ENCODE peak calls at places on chromosomes 12 and 14, in five cellular contexts. P, R, J, T and X are unnamed samples.

GRCh38 chr12:31562594-31563328 is 28.2 kb downstream of the DENND5B start:
- DNase-seq in P (no peak), R (no peak), J (no peak), T (no peak), X (no peak)

GRCh38 chr12:116582610-116583009 is 23.4 kb downstream of the MAP1LC3B2 start:
- DNase-seq in P (no peak), R (no peak), J (peak), T (no peak), X (no peak)

GRCh38 chr14:43105305-43105704 is 1401.8 kb downstream of the FSCB start:
- DNase-seq in P (no peak), R (no peak), J (no peak), T (no peak), X (no peak)

GRCh38 chr12:119914666-119915065 is 37.5 kb upstream of the CIT start:
- DNase-seq in P (no peak), R (no peak), J (no peak), T (no peak), X (peak)

GRCh38 chr12:64682572-64683277 is 72.4 kb downstream of the RASSF3 start:
- DNase-seq in P (no peak), R (no peak), J (no peak), T (peak), X (no peak)

GRCh38 chr14:96863327-96863985 is 66.3 kb downstream of the VRK1 start:
- DNase-seq in P (no peak), R (no peak), J (no peak), T (peak), X (no peak)

GRCh38 chr14:69712637-69713088 is 54.3 kb upstream of the SRSF5 start:
- DNase-seq in P (peak), R (peak), J (peak), T (peak), X (peak)

GRCh38 chr14:71725802-71726638 is 206.2 kb upstream of the RGS6 start:
- DNase-seq in P (peak), R (peak), J (no peak), T (no peak), X (peak)

GRCh38 chr12:60977966-60978365 is 1282.2 kb upstream of the USP15 start:
- DNase-seq in P (peak), R (peak), J (no peak), T (peak), X (peak)

GRCh38 chr14:54226103-54226502 is 170.7 kb upstream of the CDKN3 start:
- DNase-seq in P (peak), R (peak), J (no peak), T (no peak), X (peak)

GRCh38 chr14:100263141-100263540 is 24.2 kb downstream of the YY1 start:
- DNase-seq in P (no peak), R (no peak), J (no peak), T (no peak), X (no peak)

GRCh38 chr12:104357431-104357952 is 54.0 kb downstream of the EID3 start:
- DNase-seq in P (no peak), R (peak), J (no peak), T (no peak), X (no peak)

GRCh38 chr12:66107451-66107915 is 23.1 kb downstream of the LLPH start:
- DNase-seq in P (peak), R (peak), J (no peak), T (peak), X (peak)

GRCh38 chr14:101559624-101560533 is 1.4 kb upstream of the DIO3 start:
- DNase-seq in P (no peak), R (no peak), J (peak), T (peak), X (no peak)

GRCh38 chr12:89493650-89494302 is 30.8 kb downstream of the GALNT4 start:
- DNase-seq in P (no peak), R (no peak), J (no peak), T (no peak), X (no peak)

GRCh38 chr12:47742253-47742825 is 16.3 kb downstream of the RAPGEF3 start:
- DNase-seq in P (no peak), R (peak), J (peak), T (peak), X (peak)

GRCh38 chr14:28704153-28704552 is 62.4 kb upstream of the FOXG1 start:
- DNase-seq in P (peak), R (peak), J (no peak), T (no peak), X (peak)

DNA sequence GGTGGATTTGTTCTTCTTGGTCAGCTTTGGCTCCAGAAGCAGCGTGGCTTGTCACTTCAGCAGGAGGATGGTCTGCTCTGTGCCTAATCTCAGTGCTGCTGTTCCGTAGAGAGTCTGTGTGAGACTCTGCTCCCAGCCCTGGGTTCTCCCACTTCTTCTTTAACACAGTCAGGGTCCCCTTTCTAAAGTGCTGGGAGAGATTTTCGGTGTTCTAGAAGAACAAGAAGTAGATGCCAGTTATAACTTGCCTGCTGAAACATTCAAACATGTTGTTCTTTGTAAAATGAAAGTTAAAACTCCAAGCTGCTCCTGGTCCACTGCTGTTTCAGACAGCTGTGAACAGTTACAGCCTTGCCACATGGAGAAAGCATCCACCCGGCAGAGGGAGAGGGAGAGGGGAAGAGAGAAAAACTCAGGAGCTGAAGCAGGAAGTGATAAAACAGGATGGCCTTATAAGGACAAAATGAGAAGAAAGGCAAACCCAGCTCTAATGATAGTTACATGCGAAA is 55.2 kb upstream of the CERS5 start:
- DNase-seq in P (peak), R (peak), J (no peak), T (peak), X (peak)
- TF ChIP-seq CTCF in P (peak), R (peak), J (peak), T (peak), X (peak)

GRCh38 chr12:48960834-48961233 is 3.5 kb upstream of the ARF3 start:
- DNase-seq in P (no peak), R (no peak), J (no peak), T (no peak), X (no peak)

GRCh38 chr12:48954781-48955501 is 2.3 kb downstream of the ARF3 start:
- DNase-seq in P (no peak), R (no peak), J (no peak), T (no peak), X (no peak)

GRCh38 chr12:48957141-48958048 is at the start of gene ARF3:
- DNase-seq in P (peak), R (peak), J (peak), T (peak), X (peak)

GRCh38 chr12:48956279-48957140 is 777 bp downstream of the ARF3 start:
- DNase-seq in P (peak), R (peak), J (peak), T (peak), X (peak)

DNA sequence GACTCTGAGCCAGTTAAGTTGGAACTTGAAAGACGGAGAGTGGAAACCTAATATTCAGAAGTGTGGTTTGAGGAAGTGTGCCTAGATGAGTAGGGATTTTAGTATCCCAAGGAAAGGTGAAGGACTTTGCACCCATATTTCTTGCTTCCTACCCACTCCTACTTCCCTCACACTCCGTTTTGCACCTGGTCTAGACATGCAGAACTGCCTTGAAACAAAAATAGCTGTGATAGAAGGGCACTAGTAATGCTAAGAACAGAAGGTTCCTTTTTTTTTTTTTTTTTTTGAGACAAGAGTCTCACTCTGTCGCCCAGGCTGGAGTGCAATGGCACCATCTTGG is 732 bp upstream of the ARF3 start:
- DNase-seq in P (no peak), R (no peak), J (no peak), T (no peak), X (no peak)
- H3K4me3 ChIP-seq in P (peak), R (no peak), J (peak), T (peak), X (peak)

DNA sequence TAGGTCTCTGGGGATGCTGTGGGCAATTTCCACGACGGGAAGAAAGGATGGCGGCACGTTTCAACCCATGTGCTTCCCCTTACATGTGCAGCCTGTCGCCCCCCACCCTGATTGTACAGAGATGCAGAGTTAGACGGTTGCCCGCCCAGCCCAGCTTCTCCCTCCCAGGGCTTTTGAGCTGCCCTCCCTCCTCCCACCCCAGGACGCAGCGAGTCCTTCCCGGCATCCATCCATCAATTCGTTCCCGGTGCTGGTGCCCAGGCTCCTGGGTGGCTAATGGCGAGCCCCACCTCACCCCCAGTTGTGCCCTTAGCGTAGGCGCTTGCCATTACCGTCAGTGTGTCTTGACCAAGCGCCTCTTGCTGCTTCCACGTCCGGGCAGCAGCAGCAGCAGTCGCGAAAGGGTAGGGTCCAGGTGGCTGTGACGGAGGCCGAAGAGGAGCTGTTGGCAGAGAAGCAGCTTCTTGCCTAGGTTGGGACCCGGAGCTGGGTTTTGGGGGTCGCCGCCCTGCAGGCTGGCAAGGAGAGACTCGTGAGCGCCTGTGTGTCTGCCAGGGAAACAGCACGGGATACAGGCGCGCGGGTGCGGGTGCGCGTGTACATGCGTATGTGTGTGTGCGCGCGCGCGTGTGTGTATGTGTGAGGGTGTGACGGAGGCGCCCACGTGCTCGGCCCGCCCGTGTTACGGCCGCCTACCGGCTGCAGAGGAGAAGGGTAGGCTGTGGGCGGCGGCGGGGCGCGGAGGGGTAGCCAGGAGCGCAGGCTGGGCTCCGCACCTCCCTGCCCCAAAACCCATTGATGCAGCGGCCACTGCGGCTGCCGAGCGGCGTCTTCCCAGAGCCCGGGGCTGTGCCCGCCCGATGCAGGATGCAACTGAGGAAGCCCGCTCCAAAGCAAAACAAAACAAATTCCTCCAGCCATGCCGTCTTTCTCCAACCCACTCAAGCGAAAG is at the start of gene SLC6A15:
- DNase-seq in P (peak), R (peak), J (peak), T (peak), X (peak)
- TF ChIP-seq CTCF in P (peak), R (peak), J (no peak), T (peak), X (peak)

DNA sequence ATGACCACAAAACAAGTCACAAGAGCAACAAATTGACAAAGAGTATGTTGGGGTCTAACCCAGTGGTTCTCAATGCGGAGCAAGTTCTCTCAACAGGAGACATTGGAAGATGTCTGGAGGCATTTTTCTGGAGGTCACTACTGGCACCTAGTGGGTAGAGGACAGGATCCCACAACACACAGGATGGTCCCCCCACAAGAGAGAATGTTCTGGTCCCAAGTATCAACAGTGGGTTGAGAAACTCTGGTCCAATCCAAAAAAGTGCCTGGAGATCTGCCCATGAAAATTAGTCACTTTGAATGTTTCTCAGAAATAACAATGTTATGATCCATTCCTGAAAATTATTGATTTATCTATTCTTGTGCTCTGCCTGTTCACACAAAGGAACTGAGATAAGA is 3.3 kb downstream of the SSH1 start:
- DNase-seq in P (peak), R (peak), J (no peak), T (no peak), X (peak)
- H3K4me3 ChIP-seq in P (peak), R (no peak), J (no peak), T (no peak), X (no peak)

DNA sequence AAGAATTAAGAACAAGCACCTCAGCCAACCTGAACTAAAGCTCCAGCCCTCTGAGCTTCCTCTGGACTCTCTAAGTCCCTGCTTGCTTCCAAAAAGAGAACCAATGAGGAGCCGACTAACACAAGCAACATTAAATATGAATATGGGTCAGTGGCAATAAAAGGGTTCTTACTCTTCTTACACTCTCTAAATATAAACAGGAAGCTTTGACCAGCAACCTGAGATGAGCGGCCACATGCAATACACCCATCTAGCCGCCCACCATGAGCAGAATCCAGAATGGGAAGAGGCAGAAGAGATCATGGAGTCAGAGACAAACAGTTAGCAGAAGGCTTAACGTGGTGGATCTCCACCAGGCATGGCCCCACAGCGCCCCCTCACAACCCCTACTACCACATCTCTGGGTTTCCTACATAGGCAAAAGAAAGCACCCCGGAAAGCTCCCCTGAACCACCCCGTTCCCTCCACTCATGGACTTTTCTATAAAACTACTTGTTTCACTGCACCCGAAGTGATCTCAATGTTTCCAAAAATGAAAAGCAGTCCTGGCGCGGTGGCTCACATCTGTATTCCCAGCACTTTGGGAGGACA is 59.4 kb downstream of the TTC7B start:
- DNase-seq in P (no peak), R (no peak), J (no peak), T (peak), X (no peak)
- TF ChIP-seq CTCF in P (no peak), R (no peak), J (no peak), T (peak), X (no peak)